ENCODE peak calls at places on chromosomes 6 and 20, in eight cellular contexts. One of them, this sample, is unnamed.

GRCh38 chr6:134491473-134491872 is 173.6 kb upstream of the SGK1 start:
- DNase-seq in astrocyte of the spinal cord: peak; percentile 46
- DNase-seq in psoas muscle: no peak
- DNase-seq in hepatocyte: no peak
- DNase-seq in astrocyte: peak; percentile 93
- DNase-seq in NB4: no peak
- DNase-seq in aorta: no peak
- DNase-seq in HCT116: no peak
- DNase-seq in this sample: no peak

GRCh38 chr6:146980900-146981329 is 223.3 kb upstream of the STXBP5 start:
- DNase-seq in astrocyte of the spinal cord: no peak
- DNase-seq in psoas muscle: no peak
- DNase-seq in hepatocyte: no peak
- DNase-seq in astrocyte: no peak
- DNase-seq in NB4: no peak
- DNase-seq in aorta: no peak
- DNase-seq in HCT116: no peak
- DNase-seq in this sample: no peak

GRCh38 chr6:39865011-39865888 is 69.0 kb downstream of the MOCS1 start:
- DNase-seq in astrocyte of the spinal cord: peak; percentile 42
- DNase-seq in psoas muscle: peak; percentile 81
- DNase-seq in hepatocyte: peak; percentile 77
- DNase-seq in astrocyte: no peak
- DNase-seq in NB4: peak; percentile 63
- DNase-seq in aorta: peak; percentile 92
- DNase-seq in HCT116: peak; percentile 50
- DNase-seq in this sample: peak; percentile 76

GRCh38 chr6:147195510-147195909 is 8.7 kb upstream of the STXBP5 start:
- DNase-seq in astrocyte of the spinal cord: no peak
- DNase-seq in psoas muscle: no peak
- DNase-seq in hepatocyte: no peak
- DNase-seq in astrocyte: no peak
- DNase-seq in NB4: peak; percentile 44
- DNase-seq in aorta: no peak
- DNase-seq in HCT116: no peak
- DNase-seq in this sample: no peak

GRCh38 chr20:11092151-11092550 is 418.4 kb upstream of the JAG1 start:
- DNase-seq in astrocyte of the spinal cord: no peak
- DNase-seq in psoas muscle: no peak
- DNase-seq in hepatocyte: no peak
- DNase-seq in astrocyte: no peak
- DNase-seq in NB4: no peak
- DNase-seq in aorta: no peak
- DNase-seq in HCT116: no peak
- DNase-seq in this sample: no peak

GRCh38 chr20:16388731-16389130 is 184.5 kb downstream of the KIF16B start:
- DNase-seq in astrocyte of the spinal cord: no peak
- DNase-seq in psoas muscle: no peak
- DNase-seq in hepatocyte: no peak
- DNase-seq in astrocyte: no peak
- DNase-seq in NB4: no peak
- DNase-seq in aorta: no peak
- DNase-seq in HCT116: no peak
- DNase-seq in this sample: no peak

GRCh38 chr20:36092424-36093024 is 62.0 kb upstream of the EPB41L1 start:
- DNase-seq in astrocyte of the spinal cord: no peak
- DNase-seq in psoas muscle: peak; percentile 58
- DNase-seq in hepatocyte: peak; percentile 69
- DNase-seq in astrocyte: no peak
- DNase-seq in NB4: peak; percentile 41
- DNase-seq in aorta: peak; percentile 80
- DNase-seq in HCT116: no peak
- DNase-seq in this sample: peak; percentile 52

GRCh38 chr6:37689356-37689755 is 8.3 kb downstream of the MDGA1 start:
- DNase-seq in astrocyte of the spinal cord: no peak
- DNase-seq in psoas muscle: no peak
- DNase-seq in hepatocyte: no peak
- DNase-seq in astrocyte: peak; percentile 8
- DNase-seq in NB4: no peak
- DNase-seq in aorta: no peak
- DNase-seq in HCT116: no peak
- DNase-seq in this sample: no peak

GRCh38 chr6:34383651-34384304 is 8.7 kb downstream of the NUDT3 start:
- DNase-seq in astrocyte of the spinal cord: no peak
- DNase-seq in psoas muscle: no peak
- DNase-seq in hepatocyte: no peak
- DNase-seq in astrocyte: no peak
- DNase-seq in NB4: no peak
- DNase-seq in aorta: no peak
- DNase-seq in HCT116: no peak
- DNase-seq in this sample: no peak

GRCh38 chr6:169831450-169832246 is 80.2 kb downstream of the ERMARD start:
- DNase-seq in astrocyte of the spinal cord: peak; percentile 46
- DNase-seq in psoas muscle: peak; percentile 84
- DNase-seq in hepatocyte: peak; percentile 83
- DNase-seq in astrocyte: peak; percentile 14
- DNase-seq in NB4: peak; percentile 84
- DNase-seq in aorta: peak; percentile 93
- DNase-seq in HCT116: peak; percentile 38
- DNase-seq in this sample: peak; percentile 67

GRCh38 chr6:167730441-167730840 is 96.3 kb upstream of the AFDN start:
- DNase-seq in astrocyte of the spinal cord: no peak
- DNase-seq in psoas muscle: no peak
- DNase-seq in hepatocyte: no peak
- DNase-seq in astrocyte: no peak
- DNase-seq in NB4: no peak
- DNase-seq in aorta: no peak
- DNase-seq in HCT116: no peak
- DNase-seq in this sample: no peak

GRCh38 chr6:147298461-147298860 is 94.2 kb downstream of the STXBP5 start:
- DNase-seq in astrocyte of the spinal cord: no peak
- DNase-seq in psoas muscle: no peak
- DNase-seq in hepatocyte: no peak
- DNase-seq in astrocyte: no peak
- DNase-seq in NB4: no peak
- DNase-seq in aorta: no peak
- DNase-seq in HCT116: no peak
- DNase-seq in this sample: no peak

GRCh38 chr20:9831032-9831431 is 7.8 kb downstream of the PAK5 start:
- DNase-seq in astrocyte of the spinal cord: no peak
- DNase-seq in psoas muscle: no peak
- DNase-seq in hepatocyte: no peak
- DNase-seq in astrocyte: no peak
- DNase-seq in NB4: no peak
- DNase-seq in aorta: no peak
- DNase-seq in HCT116: no peak
- DNase-seq in this sample: no peak

GRCh38 chr6:53250761-53251672 is 97.7 kb downstream of the ELOVL5 start:
- DNase-seq in astrocyte of the spinal cord: peak; percentile 48
- DNase-seq in psoas muscle: no peak
- DNase-seq in hepatocyte: no peak
- DNase-seq in astrocyte: peak; percentile 26
- DNase-seq in NB4: no peak
- DNase-seq in aorta: no peak
- DNase-seq in HCT116: no peak
- DNase-seq in this sample: no peak

GRCh38 chr6:21996425-21997207 is 300.2 kb downstream of the PRL start:
- DNase-seq in astrocyte of the spinal cord: peak; percentile 39
- DNase-seq in psoas muscle: no peak
- DNase-seq in hepatocyte: no peak
- DNase-seq in astrocyte: peak; percentile 62
- DNase-seq in NB4: no peak
- DNase-seq in aorta: no peak
- DNase-seq in HCT116: no peak
- DNase-seq in this sample: no peak
- H3K4me3 ChIP-seq in astrocyte of the spinal cord: no peak overlapping the region
- H3K4me3 ChIP-seq in psoas muscle: no peak overlapping the region
- H3K4me3 ChIP-seq in hepatocyte: no peak overlapping the region
- H3K4me3 ChIP-seq in astrocyte: no peak overlapping the region
- H3K4me3 ChIP-seq in NB4: no peak overlapping the region
- H3K4me3 ChIP-seq in aorta: no peak overlapping the region
- H3K4me3 ChIP-seq in HCT116: no peak overlapping the region
- H3K4me3 ChIP-seq in this sample: no peak overlapping the region

GRCh38 chr6:159041181-159041580 is 3.6 kb downstream of the TAGAP start:
- DNase-seq in astrocyte of the spinal cord: no peak
- DNase-seq in psoas muscle: no peak
- DNase-seq in hepatocyte: no peak
- DNase-seq in astrocyte: no peak
- DNase-seq in NB4: no peak
- DNase-seq in aorta: no peak
- DNase-seq in HCT116: no peak
- DNase-seq in this sample: no peak
- H3K4me3 ChIP-seq in astrocyte of the spinal cord: no peak overlapping the region
- H3K4me3 ChIP-seq in psoas muscle: no peak overlapping the region
- H3K4me3 ChIP-seq in hepatocyte: no peak overlapping the region
- H3K4me3 ChIP-seq in astrocyte: no peak overlapping the region
- H3K4me3 ChIP-seq in NB4: no peak overlapping the region
- H3K4me3 ChIP-seq in aorta: no peak overlapping the region
- H3K4me3 ChIP-seq in HCT116: no peak overlapping the region
- H3K4me3 ChIP-seq in this sample: no peak overlapping the region

GRCh38 chr20:62805711-62806382 is 1.2 kb downstream of the OGFR start:
- DNase-seq in astrocyte of the spinal cord: no peak
- DNase-seq in psoas muscle: peak; percentile 75
- DNase-seq in hepatocyte: peak; percentile 58
- DNase-seq in astrocyte: no peak
- DNase-seq in NB4: peak; percentile 52
- DNase-seq in aorta: no peak
- DNase-seq in HCT116: no peak
- DNase-seq in this sample: no peak
- H3K4me3 ChIP-seq in astrocyte of the spinal cord: peak overlapping the region; percentile 70
- H3K4me3 ChIP-seq in psoas muscle: peak overlapping the region; percentile 84
- H3K4me3 ChIP-seq in hepatocyte: peak overlapping the region; percentile 97
- H3K4me3 ChIP-seq in astrocyte: peak overlapping the region; percentile 77
- H3K4me3 ChIP-seq in NB4: peak overlapping the region; percentile 71
- H3K4me3 ChIP-seq in aorta: peak overlapping the region; percentile 91
- H3K4me3 ChIP-seq in HCT116: peak overlapping the region; percentile 83
- H3K4me3 ChIP-seq in this sample: peak overlapping the region; percentile 95

GRCh38 chr20:49928411-49929141 is 7.6 kb upstream of the RNF114 start:
- DNase-seq in astrocyte of the spinal cord: peak; percentile 90
- DNase-seq in psoas muscle: peak; percentile 85
- DNase-seq in hepatocyte: peak; percentile 93
- DNase-seq in astrocyte: peak; percentile 61
- DNase-seq in NB4: peak; percentile 92
- DNase-seq in aorta: peak; percentile 90
- DNase-seq in HCT116: peak; percentile 78
- DNase-seq in this sample: peak; percentile 85
- H3K4me3 ChIP-seq in astrocyte of the spinal cord: no peak overlapping the region
- H3K4me3 ChIP-seq in psoas muscle: no peak overlapping the region
- H3K4me3 ChIP-seq in hepatocyte: no peak overlapping the region
- H3K4me3 ChIP-seq in astrocyte: no peak overlapping the region
- H3K4me3 ChIP-seq in NB4: no peak overlapping the region
- H3K4me3 ChIP-seq in aorta: no peak overlapping the region
- H3K4me3 ChIP-seq in HCT116: no peak overlapping the region
- H3K4me3 ChIP-seq in this sample: peak overlapping the region; percentile 26

DNA sequence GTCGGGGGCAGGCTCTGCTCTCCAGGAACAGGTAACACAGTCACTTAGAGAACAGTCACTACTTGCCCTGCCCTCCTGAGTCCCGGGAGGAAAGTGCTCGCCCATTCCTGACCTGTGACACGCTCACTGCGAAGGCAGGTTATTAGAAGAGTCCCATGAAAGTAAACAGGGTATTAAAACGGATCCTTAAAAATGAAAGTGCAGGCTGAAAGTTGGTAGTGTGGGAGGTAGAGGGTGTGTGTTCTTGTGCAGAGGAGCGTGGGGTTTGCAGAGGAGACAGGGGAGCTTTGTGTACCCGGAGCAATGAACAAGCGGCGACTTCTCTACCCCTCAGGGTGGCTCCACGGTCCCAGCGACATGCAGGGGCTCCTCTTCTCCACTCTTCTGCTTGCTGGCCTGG is at the start of gene CCN6:
- DNase-seq in astrocyte of the spinal cord: no peak
- DNase-seq in psoas muscle: no peak
- DNase-seq in hepatocyte: no peak
- DNase-seq in astrocyte: no peak
- DNase-seq in NB4: no peak
- DNase-seq in aorta: no peak
- DNase-seq in HCT116: no peak
- DNase-seq in this sample: no peak
- H3K4me3 ChIP-seq in astrocyte of the spinal cord: no peak within 1 kb of the TSS
- H3K4me3 ChIP-seq in psoas muscle: no peak within 1 kb of the TSS
- H3K4me3 ChIP-seq in hepatocyte: no peak within 1 kb of the TSS
- H3K4me3 ChIP-seq in astrocyte: no peak within 1 kb of the TSS
- H3K4me3 ChIP-seq in NB4: no peak within 1 kb of the TSS
- H3K4me3 ChIP-seq in aorta: no peak within 1 kb of the TSS
- H3K4me3 ChIP-seq in HCT116: no peak within 1 kb of the TSS
- H3K4me3 ChIP-seq in this sample: no peak within 1 kb of the TSS